ENCODE peak calls at places on chromosome 14, in four cellular contexts. One of them, this sample, is unnamed. For H3K36me3, the result is how much of the 10 kb centered on the place peaks cover.

GRCh38 chr14:48616941-48617340 is 941.5 kb upstream of the MDGA2 start:
- DNase-seq in Peyer's patch: no peak
- DNase-seq in IMR-90: no peak
- DNase-seq in mesenchymal stem cell: no peak
- DNase-seq in this sample: no peak

GRCh38 chr14:104378636-104379225 is 200.8 kb upstream of the C14orf180 start:
- DNase-seq in IMR-90: no peak
- DNase-seq in mesenchymal stem cell: no peak
- DNase-seq in Peyer's patch: no peak
- DNase-seq in this sample: no peak

GRCh38 chr14:85421166-85421877 is 108.6 kb upstream of the FLRT2 start:
- DNase-seq in mesenchymal stem cell: peak
- DNase-seq in IMR-90: peak
- DNase-seq in Peyer's patch: no peak
- DNase-seq in this sample: no peak

GRCh38 chr14:104979758-104980591 is 1.8 kb upstream of the AHNAK2 start:
- DNase-seq in mesenchymal stem cell: no peak
- DNase-seq in IMR-90: peak
- DNase-seq in Peyer's patch: no peak
- DNase-seq in this sample: peak

GRCh38 chr14:54696998-54697397 is 130.1 kb downstream of the SAMD4A start:
- DNase-seq in mesenchymal stem cell: no peak
- DNase-seq in IMR-90: no peak
- DNase-seq in Peyer's patch: no peak
- DNase-seq in this sample: no peak

GRCh38 chr14:55129428-55130193 is 559 bp downstream of the LGALS3 start:
- DNase-seq in mesenchymal stem cell: peak
- DNase-seq in IMR-90: peak
- DNase-seq in Peyer's patch: peak
- DNase-seq in this sample: peak

GRCh38 chr14:97178781-97179180 is 381.6 kb downstream of the VRK1 start:
- DNase-seq in Peyer's patch: no peak
- DNase-seq in mesenchymal stem cell: no peak
- DNase-seq in IMR-90: no peak
- DNase-seq in this sample: no peak

GRCh38 chr14:53767566-53767965 is 189.1 kb downstream of the BMP4 start:
- DNase-seq in mesenchymal stem cell: no peak
- DNase-seq in Peyer's patch: no peak
- DNase-seq in IMR-90: no peak
- DNase-seq in this sample: no peak

GRCh38 chr14:75134644-75135043 is 7.8 kb upstream of the NEK9 start:
- DNase-seq in IMR-90: no peak
- DNase-seq in mesenchymal stem cell: no peak
- DNase-seq in Peyer's patch: no peak
- DNase-seq in this sample: no peak

GRCh38 chr14:71206766-71207371 is 299.6 kb downstream of the PCNX1 start:
- DNase-seq in IMR-90: peak
- DNase-seq in Peyer's patch: no peak
- DNase-seq in mesenchymal stem cell: peak
- DNase-seq in this sample: peak

GRCh38 chr14:53596845-53597525 is 359.6 kb downstream of the BMP4 start:
- DNase-seq in IMR-90: peak
- DNase-seq in Peyer's patch: no peak
- DNase-seq in mesenchymal stem cell: peak
- DNase-seq in this sample: no peak

GRCh38 chr14:38291681-38292459 is 36.0 kb upstream of the CLEC14A start:
- DNase-seq in mesenchymal stem cell: peak
- DNase-seq in IMR-90: peak
- DNase-seq in Peyer's patch: no peak
- DNase-seq in this sample: no peak

GRCh38 chr14:20624495-20625070 is 16.9 kb downstream of the OR6S1 start:
- DNase-seq in Peyer's patch: peak
- DNase-seq in mesenchymal stem cell: peak
- DNase-seq in IMR-90: peak
- DNase-seq in this sample: peak

GRCh38 chr14:106268013-106268727 is 741.8 kb downstream of the TMEM121 start:
- DNase-seq in IMR-90: no peak
- DNase-seq in mesenchymal stem cell: no peak
- DNase-seq in Peyer's patch: peak
- DNase-seq in this sample: peak

GRCh38 chr14:23061995-23062394 is 4.7 kb upstream of the CDH24 start:
- DNase-seq in IMR-90: peak
- DNase-seq in Peyer's patch: peak
- DNase-seq in mesenchymal stem cell: peak
- DNase-seq in this sample: peak

GRCh38 chr14:20820063-20820904 is 17.6 kb upstream of the RNASE1 start:
- DNase-seq in Peyer's patch: no peak
- DNase-seq in IMR-90: no peak
- DNase-seq in mesenchymal stem cell: no peak
- DNase-seq in this sample: no peak

GRCh38 chr14:23624830-23625404 is 11.2 kb upstream of the DHRS2 start:
- DNase-seq in mesenchymal stem cell: no peak
- DNase-seq in IMR-90: no peak
- DNase-seq in Peyer's patch: no peak
- DNase-seq in this sample: no peak

GRCh38 chr14:50758945-50759344 is 72.0 kb downstream of the NIN start:
- DNase-seq in Peyer's patch: no peak
- DNase-seq in mesenchymal stem cell: peak
- DNase-seq in IMR-90: no peak
- DNase-seq in this sample: no peak
- H3K36me3 ChIP-seq in Peyer's patch: under half
- H3K36me3 ChIP-seq in mesenchymal stem cell: under half
- H3K36me3 ChIP-seq in IMR-90: under half
- H3K36me3 ChIP-seq in this sample: under half

GRCh38 chr14:61556455-61556854 is 138.9 kb upstream of the HIF1A start:
- DNase-seq in Peyer's patch: no peak
- DNase-seq in mesenchymal stem cell: no peak
- DNase-seq in IMR-90: no peak
- DNase-seq in this sample: no peak
- H3K27ac ChIP-seq in Peyer's patch: no peak
- H3K27ac ChIP-seq in mesenchymal stem cell: no peak
- H3K27ac ChIP-seq in IMR-90: no peak
- H3K27ac ChIP-seq in this sample: no peak

DNA sequence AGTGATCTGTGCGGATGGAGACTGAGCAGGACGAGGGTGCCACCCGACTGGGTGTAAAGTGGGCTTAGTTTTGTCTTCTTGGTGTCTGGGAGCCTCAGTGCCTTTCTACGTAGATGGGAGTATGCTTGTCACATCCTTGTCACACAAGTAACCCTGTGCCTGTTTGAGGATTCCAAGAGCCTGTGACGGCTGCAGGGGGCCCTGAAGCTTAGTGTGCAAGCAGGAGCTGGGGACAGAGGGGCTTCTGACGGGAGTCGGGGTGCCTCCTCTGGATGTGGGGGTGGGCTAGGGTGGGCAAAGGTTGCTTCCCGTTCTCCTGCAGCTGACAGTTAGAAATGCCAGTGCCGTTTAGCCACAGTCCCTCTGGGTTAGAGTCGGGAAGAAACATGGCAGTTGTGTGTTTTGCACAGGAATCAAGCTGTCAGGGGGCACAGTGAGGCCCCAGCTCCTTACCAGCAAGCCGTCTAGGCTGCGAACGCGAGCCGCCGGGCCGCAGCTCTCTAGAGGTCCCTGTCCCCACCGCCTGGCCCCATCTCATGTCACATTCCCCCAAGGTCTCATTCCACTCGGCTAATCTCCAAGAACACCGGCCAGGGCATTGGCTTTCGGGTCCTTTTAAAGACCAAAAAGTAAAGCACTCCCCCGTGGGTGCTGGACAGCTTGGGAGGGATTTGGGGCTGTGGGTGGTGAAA is 7.0 kb downstream of the RTL1 start:
- DNase-seq in mesenchymal stem cell: no peak
- DNase-seq in Peyer's patch: peak
- DNase-seq in IMR-90: no peak
- DNase-seq in this sample: no peak
- H3K36me3 ChIP-seq in mesenchymal stem cell: under half
- H3K36me3 ChIP-seq in Peyer's patch: under half
- H3K36me3 ChIP-seq in IMR-90: half or more
- H3K36me3 ChIP-seq in this sample: under half

DNA sequence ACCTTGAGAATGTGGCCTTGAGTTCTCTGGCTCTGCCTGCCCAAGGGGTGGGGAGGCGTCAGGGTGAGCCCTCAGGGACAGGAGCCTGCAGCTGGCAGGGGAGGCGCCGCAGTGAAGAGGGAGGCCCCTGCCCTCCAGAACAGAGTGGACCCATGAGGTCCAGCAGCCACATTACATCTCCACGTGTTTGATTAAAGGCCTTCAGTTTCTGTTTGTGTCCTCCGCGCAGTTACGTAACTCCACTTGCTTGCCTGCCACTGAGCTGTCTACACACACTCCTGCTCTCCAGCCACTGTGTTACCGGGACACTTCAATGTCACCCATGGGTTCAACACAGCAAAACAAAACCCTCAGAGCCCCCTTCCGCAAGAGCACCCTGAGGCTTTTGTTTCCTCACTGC is 70.4 kb downstream of the CHGA start:
- DNase-seq in Peyer's patch: no peak
- DNase-seq in IMR-90: no peak
- DNase-seq in mesenchymal stem cell: no peak
- DNase-seq in this sample: no peak
- H3K27ac ChIP-seq in Peyer's patch: peak
- H3K27ac ChIP-seq in IMR-90: no peak
- H3K27ac ChIP-seq in mesenchymal stem cell: no peak
- H3K27ac ChIP-seq in this sample: peak

GRCh38 chr14:76194327-76194726 is 42.6 kb downstream of the GPATCH2L start:
- DNase-seq in Peyer's patch: no peak
- DNase-seq in mesenchymal stem cell: no peak
- DNase-seq in IMR-90: no peak
- DNase-seq in this sample: no peak
- H3K36me3 ChIP-seq in Peyer's patch: under half
- H3K36me3 ChIP-seq in mesenchymal stem cell: under half
- H3K36me3 ChIP-seq in IMR-90: under half
- H3K36me3 ChIP-seq in this sample: half or more

DNA sequence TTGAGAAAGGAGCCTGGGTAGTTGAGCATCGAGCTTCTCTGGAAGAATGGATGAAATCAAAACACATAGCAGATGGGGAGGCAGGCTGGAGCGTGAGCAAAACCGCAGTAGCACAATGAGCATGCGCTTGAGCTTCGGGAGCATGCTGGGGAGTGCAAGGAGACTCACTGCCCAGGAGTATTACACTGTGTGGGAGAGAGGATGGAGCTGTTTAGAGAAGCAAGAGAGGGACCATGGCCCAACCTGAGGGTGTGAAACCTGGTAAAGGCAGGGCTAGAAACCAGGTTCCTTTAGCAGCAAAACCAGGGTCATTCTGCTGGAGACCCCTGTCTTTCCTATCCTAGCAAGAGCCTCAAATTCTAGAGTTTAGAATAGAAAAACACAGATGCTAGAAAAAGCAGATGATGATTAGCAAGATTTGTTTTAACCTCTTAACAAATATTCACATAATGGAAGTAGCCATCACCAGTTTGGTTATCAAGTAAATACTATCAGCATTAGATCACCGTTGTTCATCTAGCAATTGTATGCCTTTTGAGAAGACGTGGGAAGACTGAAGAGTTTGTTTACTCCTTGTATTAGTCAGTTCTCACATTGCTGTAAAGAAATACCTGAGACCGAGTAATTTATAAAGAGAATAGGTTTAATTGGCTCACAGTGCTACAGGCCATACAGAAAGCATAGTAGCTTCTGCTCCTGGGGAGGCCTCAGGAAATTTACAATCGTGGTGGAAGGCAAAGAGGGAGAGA is 484.7 kb downstream of the EGLN3 start:
- DNase-seq in mesenchymal stem cell: peak
- DNase-seq in IMR-90: no peak
- DNase-seq in Peyer's patch: no peak
- DNase-seq in this sample: no peak
- H3K27ac ChIP-seq in mesenchymal stem cell: no peak
- H3K27ac ChIP-seq in IMR-90: no peak
- H3K27ac ChIP-seq in Peyer's patch: no peak
- H3K27ac ChIP-seq in this sample: no peak

DNA sequence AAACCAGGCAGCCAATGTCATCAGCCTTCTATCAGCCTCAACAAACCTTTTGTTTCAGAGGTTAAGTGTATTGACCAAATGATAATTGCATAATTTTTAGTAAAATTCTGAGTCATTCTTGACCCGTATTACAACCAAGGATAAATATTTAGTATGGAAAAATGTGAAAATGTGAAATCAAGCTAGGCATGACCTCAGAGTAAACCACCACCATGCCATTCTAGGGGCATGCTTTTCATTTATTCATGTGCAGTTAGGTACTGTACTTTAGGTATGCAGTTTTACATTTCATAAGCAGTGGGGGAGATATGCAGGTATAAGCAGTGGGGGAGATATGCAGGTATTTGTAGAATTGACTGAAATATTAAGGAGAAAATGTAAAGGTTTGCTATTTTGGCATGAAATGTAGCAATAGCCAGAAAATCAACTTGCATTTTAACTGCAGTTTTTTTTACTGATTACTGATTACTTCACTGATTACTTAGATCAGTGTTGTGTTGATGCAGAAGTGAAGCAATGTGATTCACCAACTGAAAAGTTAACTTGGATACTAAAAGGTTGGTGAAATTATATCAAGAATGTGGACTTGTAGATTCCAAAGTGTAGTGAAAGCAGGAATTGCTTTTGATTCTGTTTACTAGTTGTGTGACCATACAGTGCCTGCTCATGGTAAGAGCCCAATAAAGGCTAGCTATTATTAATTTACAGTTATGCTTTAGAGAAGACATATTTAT is 184.2 kb downstream of the ESR2 start:
- DNase-seq in mesenchymal stem cell: peak
- DNase-seq in Peyer's patch: no peak
- DNase-seq in IMR-90: peak
- DNase-seq in this sample: no peak
- H3K36me3 ChIP-seq in mesenchymal stem cell: under half
- H3K36me3 ChIP-seq in Peyer's patch: under half
- H3K36me3 ChIP-seq in IMR-90: under half
- H3K36me3 ChIP-seq in this sample: under half

This sample was measured in stomach.